ENCODE peak calls at places on chromosomes 7 and 10, in four cellular contexts. One of them, this sample, is unnamed.

GRCh38 chr10:8032558-8032957 is 21.9 kb upstream of the GATA3 start:
- DNase-seq in Panc1: no peak
- DNase-seq in HFFc6: no peak
- DNase-seq in neural progenitor cell: no peak
- DNase-seq in this sample: no peak

GRCh38 chr10:7192831-7193348 is 217.9 kb downstream of the SFMBT2 start:
- DNase-seq in Panc1: no peak
- DNase-seq in HFFc6: no peak
- DNase-seq in neural progenitor cell: no peak
- DNase-seq in this sample: no peak

GRCh38 chr10:14723052-14723689 is 51.5 kb downstream of the FAM107B start:
- DNase-seq in Panc1: no peak
- DNase-seq in HFFc6: no peak
- DNase-seq in neural progenitor cell: no peak
- DNase-seq in this sample: no peak

GRCh38 chr10:89115876-89116627 is 91.1 kb downstream of the CH25H start:
- DNase-seq in Panc1: no peak
- DNase-seq in HFFc6: peak; percentile 75
- DNase-seq in neural progenitor cell: no peak
- DNase-seq in this sample: no peak

GRCh38 chr7:97004931-97005763 is at the start of gene DLX6:
- DNase-seq in Panc1: peak; percentile 42
- DNase-seq in HFFc6: no peak
- DNase-seq in neural progenitor cell: peak; percentile 95
- DNase-seq in this sample: peak; percentile 59

GRCh38 chr7:156949541-156950380 is at the start of gene NOM1:
- DNase-seq in Panc1: peak; percentile 20
- DNase-seq in HFFc6: peak; percentile 76
- DNase-seq in neural progenitor cell: peak; percentile 95
- DNase-seq in this sample: peak; percentile 45

GRCh38 chr10:71931295-71931694 is 32.9 kb upstream of the CHST3 start:
- DNase-seq in Panc1: no peak
- DNase-seq in HFFc6: no peak
- DNase-seq in neural progenitor cell: no peak
- DNase-seq in this sample: no peak

GRCh38 chr7:73827568-73828106 is 3.2 kb upstream of the CLDN4 start:
- DNase-seq in Panc1: peak; percentile 78
- DNase-seq in HFFc6: no peak
- DNase-seq in neural progenitor cell: no peak
- DNase-seq in this sample: no peak

GRCh38 chr7:118858651-118859149 is 634.2 kb downstream of the ANKRD7 start:
- DNase-seq in Panc1: no peak
- DNase-seq in HFFc6: no peak
- DNase-seq in neural progenitor cell: no peak
- DNase-seq in this sample: no peak

GRCh38 chr7:117873056-117873932 is at the start of gene CTTNBP2:
- DNase-seq in Panc1: no peak
- DNase-seq in HFFc6: no peak
- DNase-seq in neural progenitor cell: peak; percentile 90
- DNase-seq in this sample: no peak

GRCh38 chr7:107998150-107998549 is 4.8 kb downstream of the LAMB1 start:
- DNase-seq in Panc1: no peak
- DNase-seq in HFFc6: no peak
- DNase-seq in neural progenitor cell: no peak
- DNase-seq in this sample: no peak

GRCh38 chr7:24851791-24852190 is 94.5 kb upstream of the GSDME start:
- DNase-seq in Panc1: no peak
- DNase-seq in HFFc6: no peak
- DNase-seq in neural progenitor cell: no peak
- DNase-seq in this sample: no peak

GRCh38 chr7:45927724-45928123 is 6.7 kb upstream of the IGFBP3 start:
- DNase-seq in Panc1: no peak
- DNase-seq in HFFc6: no peak
- DNase-seq in neural progenitor cell: no peak
- DNase-seq in this sample: no peak

GRCh38 chr10:49177391-49178355 is 10.5 kb downstream of the TMEM273 start:
- DNase-seq in Panc1: peak; percentile 2
- DNase-seq in HFFc6: peak; percentile 84
- DNase-seq in neural progenitor cell: no peak
- DNase-seq in this sample: peak; percentile 15

GRCh38 chr10:93921338-93921737 is 27.6 kb downstream of the SLC35G1 start:
- DNase-seq in Panc1: no peak
- DNase-seq in HFFc6: no peak
- DNase-seq in neural progenitor cell: peak; percentile 30
- DNase-seq in this sample: no peak

GRCh38 chr7:111931016-111931517 is 275.1 kb downstream of the DOCK4 start:
- DNase-seq in Panc1: no peak
- DNase-seq in HFFc6: peak; percentile 12
- DNase-seq in neural progenitor cell: peak; percentile 26
- DNase-seq in this sample: no peak

GRCh38 chr7:149450821-149451220 is 10.0 kb downstream of the ZNF777 start:
- DNase-seq in Panc1: no peak
- DNase-seq in HFFc6: no peak
- DNase-seq in neural progenitor cell: no peak
- DNase-seq in this sample: no peak

GRCh38 chr7:137656227-137656849 is 190.4 kb downstream of the DGKI start:
- DNase-seq in Panc1: no peak
- DNase-seq in HFFc6: peak; percentile 68
- DNase-seq in neural progenitor cell: peak; percentile 79
- DNase-seq in this sample: peak; percentile 45

GRCh38 chr7:44376429-44377133 is 51.2 kb upstream of the CAMK2B start:
- DNase-seq in Panc1: no peak
- DNase-seq in HFFc6: no peak
- DNase-seq in neural progenitor cell: no peak
- DNase-seq in this sample: no peak

GRCh38 chr10:6120691-6121090 is 31.9 kb downstream of the RBM17 start:
- DNase-seq in Panc1: no peak
- DNase-seq in HFFc6: no peak
- DNase-seq in neural progenitor cell: no peak
- DNase-seq in this sample: no peak

GRCh38 chr10:69994262-69994661 is 58.4 kb upstream of the MACROH2A2 start:
- DNase-seq in Panc1: no peak
- DNase-seq in HFFc6: peak; percentile 38
- DNase-seq in neural progenitor cell: peak; percentile 26
- DNase-seq in this sample: no peak

GRCh38 chr7:133916621-133917020 is 210.5 kb upstream of the LRGUK start:
- DNase-seq in Panc1: no peak
- DNase-seq in HFFc6: no peak
- DNase-seq in neural progenitor cell: no peak
- DNase-seq in this sample: no peak

GRCh38 chr7:116952640-116953371 is 495 bp upstream of the ST7 start:
- DNase-seq in Panc1: peak; percentile 28
- DNase-seq in HFFc6: peak; percentile 38
- DNase-seq in neural progenitor cell: peak; percentile 53
- DNase-seq in this sample: no peak

GRCh38 chr10:76308946-76309529 is 877.6 kb downstream of the LRMDA start:
- DNase-seq in Panc1: no peak
- DNase-seq in HFFc6: no peak
- DNase-seq in neural progenitor cell: peak; percentile 85
- DNase-seq in this sample: no peak

GRCh38 chr10:70445718-70446485 is 4.4 kb upstream of the NODAL start:
- DNase-seq in Panc1: no peak
- DNase-seq in HFFc6: no peak
- DNase-seq in neural progenitor cell: no peak
- DNase-seq in this sample: no peak

GRCh38 chr7:1176891-1177373 is 16.9 kb upstream of the ZFAND2A start:
- DNase-seq in Panc1: no peak
- DNase-seq in HFFc6: peak; percentile 58
- DNase-seq in neural progenitor cell: peak; percentile 52
- DNase-seq in this sample: no peak

GRCh38 chr7:131753620-131754222 is 197.3 kb upstream of the PODXL start:
- DNase-seq in Panc1: no peak
- DNase-seq in HFFc6: no peak
- DNase-seq in neural progenitor cell: peak; percentile 67
- DNase-seq in this sample: no peak

GRCh38 chr10:126663328-126663727 is 7.2 kb downstream of the C10orf90 start:
- DNase-seq in Panc1: no peak
- DNase-seq in HFFc6: no peak
- DNase-seq in neural progenitor cell: no peak
- DNase-seq in this sample: peak; percentile 51

GRCh38 chr7:110839866-110840265 is 251.1 kb upstream of the LRRN3 start:
- DNase-seq in Panc1: no peak
- DNase-seq in HFFc6: no peak
- DNase-seq in neural progenitor cell: peak; percentile 28
- DNase-seq in this sample: peak; percentile 0

GRCh38 chr10:130179640-130180039 is 43.4 kb downstream of the GLRX3 start:
- DNase-seq in Panc1: no peak
- DNase-seq in HFFc6: peak; percentile 71
- DNase-seq in neural progenitor cell: peak; percentile 81
- DNase-seq in this sample: peak; percentile 11

GRCh38 chr10:33715303-33715702 is 380.8 kb upstream of the NRP1 start:
- DNase-seq in Panc1: no peak
- DNase-seq in HFFc6: no peak
- DNase-seq in neural progenitor cell: no peak
- DNase-seq in this sample: no peak

GRCh38 chr7:2384354-2385243 is 18.8 kb upstream of the CHST12 start:
- DNase-seq in Panc1: no peak
- DNase-seq in HFFc6: no peak
- DNase-seq in neural progenitor cell: peak; percentile 35
- DNase-seq in this sample: no peak

GRCh38 chr10:20903635-20904390 is 6.7 kb upstream of the NEBL start:
- DNase-seq in Panc1: no peak
- DNase-seq in HFFc6: no peak
- DNase-seq in neural progenitor cell: no peak
- DNase-seq in this sample: no peak

GRCh38 chr7:54116956-54117355 is 425.2 kb upstream of the VSTM2A start:
- DNase-seq in Panc1: no peak
- DNase-seq in HFFc6: no peak
- DNase-seq in neural progenitor cell: no peak
- DNase-seq in this sample: no peak

GRCh38 chr7:110446658-110447057 is 644.3 kb upstream of the LRRN3 start:
- DNase-seq in Panc1: no peak
- DNase-seq in HFFc6: no peak
- DNase-seq in neural progenitor cell: no peak
- DNase-seq in this sample: no peak

GRCh38 chr7:4151926-4152549 is 530.1 kb upstream of the FOXK1 start:
- DNase-seq in Panc1: no peak
- DNase-seq in HFFc6: no peak
- DNase-seq in neural progenitor cell: no peak
- DNase-seq in this sample: no peak
- TF ChIP-seq CTCF in Panc1: no peak
- TF ChIP-seq CTCF in HFFc6: no peak
- TF ChIP-seq CTCF in neural progenitor cell: no peak
- TF ChIP-seq CTCF in this sample: no peak

GRCh38 chr7:129689995-129690581 is 78.6 kb downstream of the NRF1 start:
- DNase-seq in Panc1: no peak
- DNase-seq in HFFc6: no peak
- DNase-seq in neural progenitor cell: no peak
- DNase-seq in this sample: no peak
- TF ChIP-seq CTCF in Panc1: no peak
- TF ChIP-seq CTCF in HFFc6: no peak
- TF ChIP-seq CTCF in neural progenitor cell: no peak
- TF ChIP-seq CTCF in this sample: no peak

GRCh38 chr10:97778452-97779302 is 6.9 kb upstream of the SFRP5 start:
- DNase-seq in Panc1: no peak
- DNase-seq in HFFc6: no peak
- DNase-seq in neural progenitor cell: peak; percentile 50
- DNase-seq in this sample: no peak
- TF ChIP-seq CTCF in Panc1: no peak
- TF ChIP-seq CTCF in HFFc6: no peak
- TF ChIP-seq CTCF in neural progenitor cell: no peak
- TF ChIP-seq CTCF in this sample: no peak

GRCh38 chr7:115631782-115632181 is 398.8 kb downstream of the TFEC start:
- DNase-seq in Panc1: no peak
- DNase-seq in HFFc6: no peak
- DNase-seq in neural progenitor cell: no peak
- DNase-seq in this sample: no peak
- TF ChIP-seq CTCF in Panc1: no peak
- TF ChIP-seq CTCF in HFFc6: peak; percentile 40
- TF ChIP-seq CTCF in neural progenitor cell: no peak
- TF ChIP-seq CTCF in this sample: no peak

GRCh38 chr10:132884691-132885271 is 57.6 kb downstream of the CFAP46 start:
- DNase-seq in Panc1: no peak
- DNase-seq in HFFc6: no peak
- DNase-seq in neural progenitor cell: no peak
- DNase-seq in this sample: no peak

GRCh38 chr10:132885451-132886210 is 56.7 kb downstream of the CFAP46 start:
- DNase-seq in Panc1: no peak
- DNase-seq in HFFc6: no peak
- DNase-seq in neural progenitor cell: no peak
- DNase-seq in this sample: no peak

GRCh38 chr10:132884041-132884440 is 58.3 kb downstream of the CFAP46 start:
- DNase-seq in Panc1: no peak
- DNase-seq in HFFc6: no peak
- DNase-seq in neural progenitor cell: no peak
- DNase-seq in this sample: no peak

GRCh38 chr10:132889091-132889490 is 53.3 kb downstream of the CFAP46 start:
- DNase-seq in Panc1: no peak
- DNase-seq in HFFc6: no peak
- DNase-seq in neural progenitor cell: no peak
- DNase-seq in this sample: no peak

DNA sequence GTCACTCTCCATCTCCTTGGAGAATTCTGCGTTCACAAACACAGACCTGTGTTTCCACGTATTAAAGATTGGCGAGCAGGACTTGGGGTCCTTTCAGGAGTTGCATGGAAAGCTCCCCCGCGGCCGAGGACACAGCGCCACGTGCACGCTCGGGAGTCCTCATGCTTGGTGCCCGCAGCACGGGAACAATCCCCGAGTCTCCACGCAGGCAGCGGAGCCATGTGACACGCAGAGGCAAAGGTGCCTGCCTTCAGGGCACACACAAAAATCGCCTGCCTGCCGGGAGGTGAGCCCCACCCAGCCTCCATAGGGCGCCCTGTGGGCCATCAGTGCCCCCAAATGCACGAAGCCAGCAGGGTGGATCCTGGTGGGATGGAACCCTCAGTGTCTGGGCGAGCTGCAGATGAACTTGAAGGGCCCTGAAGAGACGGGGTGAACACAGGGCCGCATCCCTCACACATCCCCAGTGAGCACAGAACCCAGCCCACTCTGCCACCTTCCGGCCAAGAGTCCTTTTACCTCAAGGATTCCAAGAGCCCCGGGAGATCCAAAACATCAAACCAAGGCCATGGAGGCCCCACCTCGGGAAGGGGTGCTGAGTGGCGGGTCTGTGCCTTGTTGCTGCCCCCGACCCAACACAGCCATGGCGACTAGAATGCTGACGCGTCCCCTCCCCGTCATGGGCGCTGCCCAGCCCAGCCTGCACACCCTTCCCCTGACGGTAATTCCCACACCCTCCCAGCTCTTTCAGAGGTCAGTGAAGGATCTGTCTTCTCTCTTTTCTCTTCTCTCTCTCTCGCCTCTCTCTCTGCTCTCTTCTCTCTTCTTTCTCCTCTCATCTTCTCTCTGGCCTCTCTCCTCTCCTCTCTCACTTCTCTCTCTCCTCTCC is 55.9 kb downstream of the CFAP46 start:
- DNase-seq in Panc1: no peak
- DNase-seq in HFFc6: no peak
- DNase-seq in neural progenitor cell: no peak
- DNase-seq in this sample: no peak
- TF ChIP-seq CTCF in Panc1: peak; percentile 35
- TF ChIP-seq CTCF in HFFc6: no peak
- TF ChIP-seq CTCF in neural progenitor cell: no peak
- TF ChIP-seq CTCF in this sample: no peak